ENCODE peak calls at places on chromosomes 7 and 10, in five cellular contexts. N is H1, P is neuronal stem cell, H is mesendoderm, S is IMR-90. G is an unnamed sample.

GRCh38 chr7:26713981-26714380 is 150.4 kb downstream of the SKAP2 start:
- DNase-seq in S (no peak), P (no peak), N (no peak), H (no peak), G (no peak)

GRCh38 chr7:66696774-66697191 is 43.8 kb upstream of the RABGEF1 start:
- DNase-seq in S (peak), P (no peak), N (no peak), H (no peak), G (peak)

GRCh38 chr7:100566018-100566531 is 7.6 kb downstream of the SAP25 start:
- DNase-seq in S (no peak), N (no peak), P (no peak), H (no peak), G (no peak)

GRCh38 chr7:79452032-79452494 is 1.4 kb downstream of the MAGI2 start:
- DNase-seq in P (peak), S (peak), N (peak), H (peak), G (peak)

GRCh38 chr10:63554666-63555065 is 33.5 kb downstream of the REEP3 start:
- DNase-seq in N (no peak), P (no peak), H (no peak), S (peak), G (peak)

GRCh38 chr10:47421057-47421952 is 37.2 kb upstream of the ZNF488 start:
- DNase-seq in P (no peak), S (peak), H (no peak), N (no peak), G (peak)

GRCh38 chr7:80372415-80372814 is 139.4 kb downstream of the GNAT3 start:
- DNase-seq in P (no peak), S (peak), N (no peak), H (peak), G (peak)

GRCh38 chr10:11713186-11713743 is 28.9 kb upstream of the ECHDC3 start:
- DNase-seq in P (no peak), H (no peak), N (no peak), S (peak), G (no peak)

GRCh38 chr10:80081801-80082750 is 3.6 kb downstream of the TMEM254 start:
- DNase-seq in H (peak), P (no peak), N (no peak), S (peak), G (peak)

GRCh38 chr7:1531263-1531978 is 919 bp downstream of the MAFK start:
- DNase-seq in S (peak), N (no peak), P (no peak), H (no peak), G (peak)

GRCh38 chr7:1533569-1534329 is 3.2 kb downstream of the MAFK start:
- DNase-seq in S (peak), H (peak), N (no peak), P (no peak), G (peak)

GRCh38 chr7:1533255-1533568 is 2.7 kb downstream of the MAFK start:
- DNase-seq in P (no peak), H (no peak), S (no peak), N (no peak), G (no peak)

GRCh38 chr7:1531979-1532455 is 1.5 kb downstream of the MAFK start:
- DNase-seq in S (no peak), N (no peak), P (no peak), H (no peak), G (no peak)

GRCh38 chr7:1532456-1533254 is 2.2 kb downstream of the MAFK start:
- DNase-seq in N (no peak), S (peak), P (no peak), H (no peak), G (peak)
- H2AK5ac ChIP-seq in N (no peak), S (peak), P (peak), H (no peak), G (peak)

DNA sequence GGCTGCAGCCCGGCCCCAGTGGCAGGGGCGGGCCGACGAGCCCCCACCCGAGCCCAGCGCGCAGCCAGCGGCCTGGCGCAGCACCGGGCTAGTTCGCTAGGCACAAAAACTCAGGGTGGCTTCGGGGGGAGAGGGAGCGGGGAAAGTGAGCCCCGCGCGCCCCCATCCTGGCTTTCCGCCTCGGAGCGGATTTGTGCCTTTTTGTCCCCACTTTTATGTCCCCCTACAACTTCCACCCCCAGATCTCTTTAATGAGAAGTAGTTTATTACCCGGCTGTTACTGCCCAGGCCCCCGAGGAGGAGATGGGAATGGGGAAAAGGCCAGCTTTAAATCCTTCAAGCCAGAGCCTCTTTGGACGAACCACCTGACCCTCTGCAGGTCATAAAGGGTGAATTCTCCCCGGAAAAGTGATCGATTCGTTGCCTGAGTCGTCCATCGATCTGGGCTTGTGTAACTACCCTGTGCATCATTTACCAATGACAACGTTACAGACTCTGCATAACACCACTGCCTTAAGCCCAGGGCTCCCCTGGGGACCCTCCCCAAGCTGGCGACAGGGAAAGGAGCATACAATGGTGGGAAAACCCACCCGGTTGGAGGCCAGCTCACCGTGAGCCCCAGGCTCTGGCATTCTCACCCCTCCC is 598 bp upstream of the SH3PXD2A start:
- DNase-seq in H (peak), S (no peak), P (peak), N (peak), G (no peak)
- H3K4ac ChIP-seq in H (peak), S (peak), P (no peak), N (no peak), G (peak)

GRCh38 chr10:86960003-86960862 is 1.8 kb downstream of the SNCG start:
- DNase-seq in N (peak), S (peak), P (no peak), H (peak), G (peak)
- H2BK15ac ChIP-seq in N (peak), S (peak), P (peak), H (no peak), G (peak)

DNA sequence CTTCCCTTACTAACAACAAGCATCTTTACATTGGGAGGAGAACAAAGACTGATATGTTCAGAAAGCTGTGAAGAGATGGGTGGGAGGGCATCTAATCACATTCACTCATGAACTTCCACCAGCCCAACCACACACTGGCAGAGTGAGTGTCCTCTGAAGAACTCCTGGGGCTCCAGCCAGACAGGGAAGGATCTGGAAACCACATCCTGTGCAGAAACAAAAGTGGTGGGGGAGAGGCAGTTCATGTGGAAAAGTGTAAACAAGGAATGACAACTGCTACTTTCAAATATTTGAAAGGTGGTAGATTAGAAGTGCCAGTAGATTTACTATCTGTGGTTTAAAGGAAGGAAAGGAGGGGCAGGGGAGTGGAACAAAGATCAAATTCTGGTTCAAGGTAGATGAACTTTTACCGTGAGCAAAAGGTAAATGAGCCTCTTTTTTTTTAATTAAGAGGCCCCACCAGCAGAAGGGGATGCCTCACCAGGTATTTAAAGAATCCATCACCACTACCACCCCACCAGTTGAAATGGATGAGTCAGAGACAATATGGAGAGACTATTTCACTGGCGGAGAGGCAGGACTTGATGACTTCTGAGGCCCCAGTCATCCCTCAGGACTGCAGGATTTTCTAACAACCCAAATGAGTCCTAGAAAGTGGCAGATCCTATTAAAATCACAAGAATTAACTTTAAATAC is 34.5 kb downstream of the GOT1 start:
- DNase-seq in P (no peak), N (no peak), H (peak), S (peak), G (peak)
- H2AK5ac ChIP-seq in P (no peak), N (no peak), H (no peak), S (peak), G (no peak)

GRCh38 chr7:143392875-143393266 is 11.7 kb downstream of the ZYX start:
- DNase-seq in N (no peak), H (no peak), P (no peak), S (no peak), G (no peak)
- H3K4ac ChIP-seq in N (no peak), H (no peak), P (no peak), S (no peak), G (no peak)

G was measured in mesenchymal stem cell.